ENCODE peak calls at places on chromosomes 2 and 18, in ten cellular contexts. S is AML-193; D is progenitor cell of endocrine pancreas; E is amygdala; X is NCI-H2029; T is iris pigment epithelial cell; H is stimulated activated CD8-positive, alpha-beta memory T cell treated with anti-CD3 and anti-CD28 coated beads, Interleukin-15, amount 100 ng/mL, for 1 hour; R is coronary artery; B is ovary; V is NCI-H2081. C is an unnamed sample.

GRCh38 chr2:188207554-188207953 is 84.1 kb upstream of the GULP1 start:
- DNase-seq in S (no peak), D (no peak), E (no peak), X (no peak), T (no peak), H (no peak), R (no peak), B (no peak), V (no peak), C (no peak)

GRCh38 chr18:24656571-24656971 is 196.1 kb downstream of the HRH4 start:
- DNase-seq in S (no peak), D (no peak), E (no peak), X (no peak), T (peak; percentile 1), H (no peak), R (no peak), B (no peak), V (no peak), C (no peak)

GRCh38 chr2:137050949-137051348 is 285.6 kb downstream of the THSD7B start:
- DNase-seq in S (no peak), D (no peak), E (no peak), X (no peak), T (peak; percentile 6), H (no peak), R (no peak), B (no peak), V (no peak), C (no peak)

GRCh38 chr2:98568161-98568956 is 40.0 kb downstream of the COA5 start:
- DNase-seq in S (no peak), D (no peak), E (no peak), X (no peak), T (peak; percentile 30), H (no peak), R (no peak), B (no peak), V (no peak), C (no peak)

GRCh38 chr2:19217203-19217602 is 141.2 kb downstream of the OSR1 start:
- DNase-seq in S (no peak), D (no peak), E (no peak), X (no peak), T (no peak), H (no peak), R (no peak), B (no peak), V (no peak), C (no peak)

GRCh38 chr18:76578571-76579300 is 83.7 kb upstream of the ZNF516 start:
- DNase-seq in S (no peak), D (no peak), E (no peak), X (no peak), T (peak; percentile 18), H (no peak), R (no peak), B (no peak), V (no peak), C (no peak)

GRCh38 chr2:111120253-111121027 is at the start of gene BCL2L11:
- DNase-seq in S (peak; percentile 81), D (peak; percentile 95), E (peak; percentile 41), X (peak; percentile 87), T (peak; percentile 94), H (peak; percentile 73), R (peak; percentile 90), B (peak; percentile 87), V (peak; percentile 94), C (peak; percentile 83)

GRCh38 chr18:23828426-23828825 is 139.2 kb downstream of the LAMA3 start:
- DNase-seq in S (peak; percentile 34), D (no peak), E (no peak), X (peak; percentile 15), T (peak; percentile 91), H (peak; percentile 9), R (no peak), B (no peak), V (peak; percentile 5), C (no peak)

GRCh38 chr2:73018188-73018825 is 53.2 kb downstream of the SFXN5 start:
- DNase-seq in S (no peak), D (no peak), E (no peak), X (no peak), T (peak; percentile 36), H (no peak), R (no peak), B (no peak), V (no peak), C (no peak)

GRCh38 chr2:235709124-235709813 is 215.4 kb downstream of the AGAP1 start:
- DNase-seq in S (no peak), D (no peak), E (no peak), X (no peak), T (peak; percentile 25), H (no peak), R (no peak), B (no peak), V (no peak), C (no peak)

GRCh38 chr18:37460616-37461015 is 105.0 kb downstream of the CELF4 start:
- DNase-seq in S (no peak), D (no peak), E (no peak), X (no peak), T (no peak), H (no peak), R (no peak), B (no peak), V (no peak), C (no peak)

GRCh38 chr2:70767094-70767698 is 804 bp downstream of the ADD2 start:
- DNase-seq in S (no peak), D (peak; percentile 22), E (no peak), X (no peak), T (no peak), H (no peak), R (no peak), B (no peak), V (peak; percentile 45), C (no peak)

GRCh38 chr18:10057808-10058791 is 144.3 kb downstream of the VAPA start:
- DNase-seq in S (peak; percentile 17), D (no peak), E (no peak), X (no peak), T (peak; percentile 81), H (no peak), R (no peak), B (no peak), V (no peak), C (peak; percentile 42)

GRCh38 chr2:189880429-189880828 is 96.2 kb downstream of the PMS1 start:
- DNase-seq in S (no peak), D (no peak), E (no peak), X (no peak), T (no peak), H (no peak), R (no peak), B (no peak), V (no peak), C (no peak)

GRCh38 chr18:75110846-75111415 is 98.0 kb downstream of the PTGR3 start:
- DNase-seq in S (no peak), D (no peak), E (no peak), X (no peak), T (no peak), H (no peak), R (peak; percentile 64), B (no peak), V (no peak), C (no peak)

GRCh38 chr2:205564761-205565160 is 117.5 kb upstream of the NRP2 start:
- DNase-seq in S (no peak), D (no peak), E (no peak), X (no peak), T (no peak), H (no peak), R (no peak), B (no peak), V (no peak), C (no peak)

GRCh38 chr2:14826518-14826917 is 194.0 kb downstream of the LRATD1 start:
- DNase-seq in S (no peak), D (no peak), E (no peak), X (no peak), T (peak; percentile 4), H (no peak), R (no peak), B (no peak), V (no peak), C (no peak)

GRCh38 chr2:21165350-21165749 is 41.6 kb downstream of the TDRD15 start:
- DNase-seq in S (peak; percentile 10), D (no peak), E (no peak), X (no peak), T (peak; percentile 4), H (no peak), R (no peak), B (no peak), V (no peak), C (no peak)

GRCh38 chr2:210049831-210050230 is 47.4 kb downstream of the RPE start:
- DNase-seq in S (no peak), D (no peak), E (no peak), X (no peak), T (no peak), H (no peak), R (no peak), B (no peak), V (no peak), C (no peak)

GRCh38 chr2:55115795-55116597 is 65.7 kb upstream of the RTN4 start:
- DNase-seq in S (no peak), D (no peak), E (no peak), X (no peak), T (peak; percentile 60), H (no peak), R (no peak), B (no peak), V (no peak), C (no peak)

GRCh38 chr2:218427741-218428140 is 8.8 kb downstream of the VIL1 start:
- DNase-seq in S (no peak), D (no peak), E (no peak), X (no peak), T (no peak), H (no peak), R (no peak), B (no peak), V (no peak), C (no peak)

GRCh38 chr2:112634153-112634873 is 11.4 kb upstream of the SLC20A1 start:
- DNase-seq in S (no peak), D (no peak), E (no peak), X (no peak), T (no peak), H (no peak), R (no peak), B (no peak), V (no peak), C (no peak)

GRCh38 chr2:168678153-168678853 is 124.1 kb upstream of the NOSTRIN start:
- DNase-seq in S (no peak), D (no peak), E (no peak), X (no peak), T (no peak), H (no peak), R (no peak), B (no peak), V (no peak), C (no peak)

GRCh38 chr2:8370258-8370802 is 311.5 kb upstream of the ID2 start:
- DNase-seq in S (no peak), D (no peak), E (no peak), X (no peak), T (no peak), H (no peak), R (no peak), B (no peak), V (no peak), C (no peak)

GRCh38 chr18:73948497-73948896 is 199.1 kb downstream of the FBXO15 start:
- DNase-seq in S (no peak), D (no peak), E (no peak), X (no peak), T (peak; percentile 37), H (no peak), R (no peak), B (no peak), V (no peak), C (no peak)

GRCh38 chr18:48514786-48515185 is 24.0 kb upstream of the CTIF start:
- DNase-seq in S (no peak), D (no peak), E (peak; percentile 47), X (no peak), T (no peak), H (no peak), R (no peak), B (no peak), V (peak; percentile 15), C (peak; percentile 81)

GRCh38 chr2:11583840-11584529 is 50.1 kb downstream of the GREB1 start:
- DNase-seq in S (peak; percentile 57), D (peak; percentile 48), E (peak; percentile 50), X (peak; percentile 52), T (peak; percentile 97), H (peak; percentile 30), R (no peak), B (peak; percentile 85), V (peak; percentile 72), C (peak; percentile 79)

GRCh38 chr2:14232212-14232611 is 400.3 kb upstream of the LRATD1 start:
- DNase-seq in S (no peak), D (no peak), E (no peak), X (no peak), T (no peak), H (no peak), R (no peak), B (no peak), V (no peak), C (no peak)

C was measured in globus pallidus.